ENCODE peak calls at places on chromosomes 5 and 9, in five cellular contexts. I, M, F, H and S are unnamed samples.

GRCh38 chr9:127979333-127980055 is 1.3 kb downstream of the EEIG1 start:
- DNase-seq in I (no peak), M (no peak), F (peak; percentile 40), H (peak; percentile 56), S (peak; percentile 76)

GRCh38 chr5:153489611-153490010 is 859 bp upstream of the GRIA1 start:
- DNase-seq in I (no peak), M (no peak), F (no peak), H (no peak), S (no peak)

GRCh38 chr9:89746385-89747116 is 141.7 kb downstream of the GADD45G start:
- DNase-seq in I (no peak), M (no peak), F (peak; percentile 67), H (no peak), S (no peak)

GRCh38 chr9:17116400-17116837 is 18.4 kb upstream of the CNTLN start:
- DNase-seq in I (no peak), M (peak; percentile 22), F (peak; percentile 56), H (peak; percentile 67), S (no peak)

GRCh38 chr9:119959846-119960545 is 590.8 kb upstream of the BRINP1 start:
- DNase-seq in I (no peak), M (no peak), F (no peak), H (no peak), S (no peak)

GRCh38 chr9:94655739-94656138 is 16.4 kb upstream of the FBP1 start:
- DNase-seq in I (no peak), M (no peak), F (no peak), H (peak; percentile 22), S (no peak)

GRCh38 chr9:134689320-134690181 is 47.9 kb downstream of the COL5A1 start:
- DNase-seq in I (no peak), M (no peak), F (peak; percentile 69), H (peak; percentile 51), S (peak; percentile 61)

GRCh38 chr5:174455301-174455700 is 269.1 kb upstream of the MSX2 start:
- DNase-seq in I (no peak), M (no peak), F (no peak), H (no peak), S (no peak)

GRCh38 chr5:92769986-92770385 is 811.0 kb downstream of the NR2F1-AS1 start:
- DNase-seq in I (no peak), M (no peak), F (peak; percentile 9), H (no peak), S (no peak)